ENCODE peak calls at places on chromosome 10, in four cellular contexts. A is COR-L47; O is activated CD8-positive, alpha-beta memory T cell treated with anti-CD3 and anti-CD28 coated beads, Interleukin-2, amount 50 U/mL, for 48 hours; Q is HTR-8/SVneo. N is an unnamed sample.

GRCh38 chr10:72010234-72010992 is 46.2 kb downstream of the CHST3 start:
- DNase-seq in A (no peak), O (no peak), Q (no peak), N (no peak)

GRCh38 chr10:111076682-111077661 is at the start of gene ADRA2A:
- DNase-seq in A (peak), O (peak), Q (peak), N (peak)

GRCh38 chr10:9253121-9253520 is 1198.6 kb downstream of the GATA3 start:
- DNase-seq in A (no peak), O (no peak), Q (no peak), N (peak)

GRCh38 chr10:29970576-29970975 is 88.8 kb downstream of the JCAD start:
- DNase-seq in A (no peak), O (no peak), Q (no peak), N (no peak)

GRCh38 chr10:121087129-121087528 is 236.0 kb downstream of the WDR11 start:
- DNase-seq in A (no peak), O (no peak), Q (no peak), N (no peak)

GRCh38 chr10:132878091-132878729 is 64.2 kb downstream of the CFAP46 start:
- DNase-seq in A (no peak), O (peak), Q (no peak), N (no peak)

GRCh38 chr10:71408436-71409225 is 11.9 kb downstream of the CDH23 start:
- DNase-seq in A (no peak), O (peak), Q (no peak), N (no peak)

GRCh38 chr10:90314718-90315117 is 543.1 kb downstream of the HTR7 start:
- DNase-seq in A (no peak), O (no peak), Q (no peak), N (no peak)

GRCh38 chr10:86443069-86443468 is 76.5 kb upstream of the GRID1 start:
- DNase-seq in A (no peak), O (no peak), Q (no peak), N (peak)

GRCh38 chr10:79904671-79905321 is 44.1 kb downstream of the SFTPD start:
- DNase-seq in A (peak), O (peak), Q (peak), N (peak)

GRCh38 chr10:17229967-17230682 is 2.1 kb downstream of the VIM start:
- DNase-seq in A (peak), O (peak), Q (peak), N (peak)

GRCh38 chr10:120684211-120684610 is 167.0 kb upstream of the WDR11 start:
- DNase-seq in A (no peak), O (no peak), Q (no peak), N (no peak)

GRCh38 chr10:64096941-64097340 is 575.7 kb downstream of the REEP3 start:
- DNase-seq in A (no peak), O (no peak), Q (no peak), N (no peak)

GRCh38 chr10:93379366-93380042 is 102.6 kb downstream of the MYOF start:
- DNase-seq in A (no peak), O (peak), Q (no peak), N (peak)

GRCh38 chr10:121771957-121772356 is 155.9 kb downstream of the ATE1 start:
- DNase-seq in A (no peak), O (no peak), Q (no peak), N (peak)

GRCh38 chr10:3780056-3780765 is 4.8 kb downstream of the KLF6 start:
- DNase-seq in A (no peak), O (peak), Q (no peak), N (peak)

GRCh38 chr10:92970301-92971070 is 90.1 kb upstream of the CYP26C1 start:
- DNase-seq in A (no peak), O (no peak), Q (no peak), N (no peak)

GRCh38 chr10:129108994-129109393 is 358.0 kb upstream of the MGMT start:
- DNase-seq in A (no peak), O (no peak), Q (no peak), N (no peak)

GRCh38 chr10:16030562-16030961 is 170.3 kb upstream of the MINDY3 start:
- DNase-seq in A (no peak), O (no peak), Q (no peak), N (no peak)

GRCh38 chr10:80537705-80538480 is at the start of gene SH2D4B:
- DNase-seq in A (no peak), O (peak), Q (no peak), N (no peak)

GRCh38 chr10:108375691-108376090 is 1211.2 kb upstream of the SORCS1 start:
- DNase-seq in A (no peak), O (no peak), Q (no peak), N (no peak)

GRCh38 chr10:103839867-103840746 is 15.3 kb downstream of the SH3PXD2A start:
- DNase-seq in A (no peak), O (no peak), Q (no peak), N (no peak)

GRCh38 chr10:22931948-22932347 is 4.1 kb downstream of the ARMC3 start:
- DNase-seq in A (peak), O (no peak), Q (no peak), N (peak)